ENCODE peak calls at places on chromosome X, in ten cellular contexts. V, K, J, H, O, A, N, U, R and L are unnamed samples. For H3K4me1, the result is how much of the 10 kb centered on the place peaks cover.

GRCh38 chrX:107716045-107716684 is 59.4 kb downstream of the TSC22D3 start:
- DNase-seq in K (no peak), O (no peak), U (peak), R (no peak), A (no peak), H (peak), N (no peak), V (no peak), J (peak), L (peak)

GRCh38 chrX:136868283-136869055 is 12.1 kb downstream of the RBMX start:
- DNase-seq in N (no peak), J (no peak), A (no peak), K (no peak), H (no peak), V (no peak), R (no peak), U (no peak), O (no peak), L (no peak)

GRCh38 chrX:72621163-72621562 is 48.5 kb upstream of the HDAC8 start:
- DNase-seq in N (no peak), A (no peak), U (no peak), R (no peak), J (peak), H (no peak), V (no peak), O (no peak), K (no peak), L (no peak)

GRCh38 chrX:23548164-23548563 is 119.1 kb upstream of the PRDX4 start:
- DNase-seq in H (no peak), A (no peak), V (no peak), N (no peak), K (no peak), U (no peak), R (no peak), J (no peak), O (no peak), L (no peak)

GRCh38 chrX:44828008-44828605 is 15.7 kb upstream of the DUSP21 start:
- DNase-seq in K (no peak), U (peak), O (peak), H (no peak), A (no peak), V (peak), R (no peak), J (peak), N (no peak), L (no peak)

GRCh38 chrX:9576059-9576458 is 111.2 kb downstream of the TBL1X start:
- DNase-seq in A (no peak), O (no peak), K (peak), U (no peak), R (no peak), J (no peak), N (no peak), V (no peak), H (no peak), L (no peak)

GRCh38 chrX:115232933-115233496 is 881 bp downstream of the LRCH2 start:
- DNase-seq in K (no peak), J (no peak), N (no peak), U (no peak), O (no peak), H (no peak), V (no peak), R (no peak), A (no peak), L (no peak)

GRCh38 chrX:45751156-45751555 is 550.5 kb upstream of the DIPK2B start:
- DNase-seq in O (no peak), V (no peak), A (no peak), J (no peak), R (no peak), U (no peak), N (no peak), H (no peak), K (no peak), L (no peak)

GRCh38 chrX:63809158-63809557 is 24.1 kb upstream of the ARHGEF9 start:
- DNase-seq in O (no peak), K (no peak), A (no peak), N (no peak), H (no peak), U (no peak), V (no peak), R (no peak), J (no peak), L (no peak)

GRCh38 chrX:10582945-10583344 is 37.4 kb downstream of the MID1 start:
- DNase-seq in R (no peak), N (no peak), O (no peak), A (no peak), K (no peak), U (peak), J (no peak), H (no peak), V (no peak), L (no peak)

GRCh38 chrX:44462851-44463250 is 79.8 kb downstream of the FUNDC1 start:
- DNase-seq in H (no peak), J (no peak), A (no peak), V (no peak), K (peak), N (no peak), R (peak), U (peak), O (no peak), L (no peak)

GRCh38 chrX:105120460-105120859 is 100.0 kb downstream of the TEX13A start:
- DNase-seq in O (no peak), H (no peak), R (no peak), J (no peak), A (no peak), U (no peak), V (no peak), N (no peak), K (no peak), L (no peak)

GRCh38 chrX:386768-387575 is at the start of gene PPP2R3B:
- DNase-seq in K (peak), U (peak), J (peak), V (peak), N (peak), A (peak), H (peak), O (peak), R (peak), L (peak)

GRCh38 chrX:332916-333610 is 14.5 kb upstream of the GTPBP6 start:
- DNase-seq in K (no peak), R (no peak), H (no peak), V (no peak), A (no peak), O (no peak), N (no peak), U (no peak), J (no peak), L (peak)

GRCh38 chrX:113260474-113260873 is 419.8 kb upstream of the AMOT start:
- DNase-seq in J (no peak), V (peak), R (no peak), H (no peak), U (no peak), N (peak), K (no peak), A (no peak), O (no peak), L (no peak)

DNA sequence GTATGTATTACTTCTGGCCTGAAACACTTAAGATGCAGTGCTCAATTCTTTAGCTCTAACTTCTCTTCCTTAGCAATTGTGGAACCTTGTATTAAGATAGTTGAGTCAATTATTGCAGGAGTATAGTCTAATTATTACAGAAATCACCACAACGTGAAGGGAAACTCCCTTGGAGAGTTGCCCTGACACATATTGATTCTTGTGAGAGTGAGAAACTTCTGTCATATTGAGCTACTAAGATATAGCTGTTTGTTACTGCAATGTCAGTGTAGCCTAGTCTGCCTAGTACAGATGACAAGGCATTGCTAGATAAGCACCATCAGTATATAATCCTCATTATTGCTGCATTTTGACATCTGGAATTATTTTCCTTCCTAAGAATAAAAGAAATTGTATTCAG is 82.7 kb upstream of the TEX13C start:
- DNase-seq in K (no peak), J (no peak), R (no peak), N (no peak), H (no peak), A (no peak), V (no peak), O (no peak), U (no peak), L (no peak)
- TF ChIP-seq POLR2A in K (no peak), J (no peak), R (no peak), N (no peak), H (no peak), A (no peak), V (no peak), O (no peak), U (no peak), L (no peak)

GRCh38 chrX:154121207-154121606 is 22.8 kb upstream of the OPN1LW start:
- DNase-seq in H (no peak), R (no peak), V (no peak), K (no peak), U (no peak), J (no peak), A (no peak), O (no peak), N (no peak), L (no peak)

GRCh38 chrX:154120567-154120966 is 23.1 kb upstream of the MECP2 start:
- DNase-seq in H (no peak), A (no peak), O (no peak), J (no peak), V (no peak), N (no peak), U (no peak), R (no peak), K (no peak), L (no peak)

GRCh38 chrX:154125356-154126040 is 18.5 kb upstream of the OPN1LW start:
- DNase-seq in A (no peak), K (no peak), O (no peak), J (no peak), R (no peak), N (no peak), H (no peak), V (no peak), U (no peak), L (peak)

GRCh38 chrX:154123241-154124219 is 20.5 kb upstream of the OPN1LW start:
- DNase-seq in O (peak), R (no peak), K (peak), J (no peak), V (no peak), N (peak), A (peak), H (peak), U (no peak), L (no peak)

GRCh38 chrX:154121961-154122360 is 22.1 kb upstream of the OPN1LW start:
- DNase-seq in R (no peak), V (no peak), N (no peak), K (no peak), A (no peak), O (peak), J (no peak), H (no peak), U (no peak), L (no peak)
- H3K4me1 ChIP-seq in R (under half), V (under half), N (under half), K (under half), A (under half), O (under half), J (under half), H (under half), U (under half), L (under half)

DNA sequence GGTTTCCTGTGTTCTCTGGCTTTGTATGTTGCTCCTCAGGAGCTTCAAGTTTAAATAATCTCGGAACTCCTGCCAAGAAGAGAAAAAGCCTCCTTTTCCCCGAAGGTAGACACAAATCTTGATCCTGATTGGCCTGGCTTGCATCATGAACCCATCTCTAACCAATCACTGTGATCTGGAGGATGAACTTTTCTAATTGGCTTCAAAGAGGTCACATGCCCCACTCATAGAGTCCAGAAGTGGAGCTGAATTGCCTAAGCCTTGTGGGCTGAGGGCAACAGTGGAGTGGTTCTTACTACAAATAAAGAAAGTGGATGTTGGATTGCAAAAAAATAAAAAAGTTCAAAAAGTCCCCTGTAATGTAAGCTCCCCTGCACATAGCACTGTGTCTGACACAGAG is 245.9 kb downstream of the MID1IP1 start:
- DNase-seq in N (no peak), H (no peak), A (no peak), U (no peak), J (no peak), O (no peak), R (no peak), K (no peak), V (no peak), L (no peak)
- H3K4me3 ChIP-seq in N (no peak), H (no peak), A (no peak), U (no peak), J (no peak), O (no peak), R (no peak), K (no peak), V (no peak), L (no peak)

DNA sequence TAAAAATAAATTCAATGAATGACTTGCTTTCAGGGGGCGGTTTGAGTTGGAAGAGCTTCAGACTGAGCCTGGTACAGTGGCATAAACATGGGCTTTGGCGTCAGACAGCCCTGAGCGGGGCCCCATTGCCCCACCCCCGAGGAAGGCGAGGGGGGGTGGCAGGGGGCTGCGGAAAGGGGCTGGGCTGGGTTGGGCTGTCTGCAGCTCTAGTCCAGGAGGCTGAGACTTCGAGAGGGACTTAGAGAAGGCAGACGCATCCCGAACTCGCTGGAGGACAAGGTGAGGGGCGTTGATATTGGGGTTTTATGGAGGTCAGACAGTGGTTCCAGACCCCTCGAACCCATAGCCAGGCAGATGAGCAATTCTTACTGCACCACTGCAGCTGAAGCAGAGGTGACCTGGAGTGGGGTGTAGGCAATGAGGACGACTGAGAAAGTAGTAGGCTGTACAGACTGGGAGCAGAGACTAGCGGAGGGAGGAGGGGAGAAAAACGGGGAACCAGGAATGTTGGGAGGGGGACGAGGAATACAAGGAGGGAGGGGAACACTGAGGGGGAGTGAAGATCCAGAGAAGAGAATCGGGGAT is at the start of gene MAGED2:
- DNase-seq in K (peak), O (peak), A (no peak), R (no peak), J (no peak), V (no peak), U (peak), N (no peak), H (peak), L (peak)
- TF ChIP-seq POLR2A in K (peak), O (peak), A (no peak), R (no peak), J (no peak), V (no peak), U (no peak), N (no peak), H (no peak), L (peak)

DNA sequence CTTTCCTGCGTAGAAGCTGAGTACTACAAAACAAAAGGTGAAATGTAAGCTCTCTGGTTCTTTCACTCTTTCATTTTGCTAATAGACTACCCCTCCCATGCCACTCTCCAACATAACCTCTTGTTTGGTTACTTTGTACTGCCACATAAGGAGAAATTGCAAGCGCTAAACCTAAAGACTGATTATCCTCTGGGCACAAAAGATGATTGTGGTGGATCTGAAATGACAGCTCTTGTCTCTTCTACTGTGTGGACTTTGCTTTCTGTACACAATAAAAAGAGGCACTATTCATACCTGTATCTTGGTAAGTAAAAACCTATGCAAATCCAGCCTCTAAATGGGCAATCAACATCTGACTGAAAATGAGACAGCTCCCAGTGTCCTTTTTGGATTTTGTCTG is 5.3 kb downstream of the MBNL3 start:
- DNase-seq in N (peak), V (no peak), O (no peak), A (no peak), K (no peak), J (no peak), H (no peak), R (no peak), U (no peak), L (no peak)
- H3K4me1 ChIP-seq in N (half or more), V (under half), O (half or more), A (under half), K (under half), J (under half), H (under half), R (under half), U (under half), L (under half)

GRCh38 chrX:40005290-40006011 is 92.3 kb downstream of the BCOR start:
- DNase-seq in A (no peak), N (no peak), R (no peak), J (no peak), V (no peak), K (no peak), H (no peak), U (no peak), O (no peak), L (no peak)

GRCh38 chrX:40006025-40007017 is 91.4 kb downstream of the BCOR start:
- DNase-seq in J (no peak), K (peak), N (no peak), U (no peak), A (peak), H (peak), R (no peak), V (no peak), O (peak), L (peak)

GRCh38 chrX:40003071-40003981 is 94.4 kb downstream of the BCOR start:
- DNase-seq in U (peak), H (no peak), V (no peak), J (no peak), R (no peak), A (no peak), O (no peak), N (peak), K (no peak), L (no peak)

GRCh38 chrX:40004916-40005289 is 92.9 kb downstream of the BCOR start:
- DNase-seq in O (no peak), N (no peak), A (no peak), K (no peak), H (no peak), R (no peak), V (no peak), U (no peak), J (no peak), L (no peak)

DNA sequence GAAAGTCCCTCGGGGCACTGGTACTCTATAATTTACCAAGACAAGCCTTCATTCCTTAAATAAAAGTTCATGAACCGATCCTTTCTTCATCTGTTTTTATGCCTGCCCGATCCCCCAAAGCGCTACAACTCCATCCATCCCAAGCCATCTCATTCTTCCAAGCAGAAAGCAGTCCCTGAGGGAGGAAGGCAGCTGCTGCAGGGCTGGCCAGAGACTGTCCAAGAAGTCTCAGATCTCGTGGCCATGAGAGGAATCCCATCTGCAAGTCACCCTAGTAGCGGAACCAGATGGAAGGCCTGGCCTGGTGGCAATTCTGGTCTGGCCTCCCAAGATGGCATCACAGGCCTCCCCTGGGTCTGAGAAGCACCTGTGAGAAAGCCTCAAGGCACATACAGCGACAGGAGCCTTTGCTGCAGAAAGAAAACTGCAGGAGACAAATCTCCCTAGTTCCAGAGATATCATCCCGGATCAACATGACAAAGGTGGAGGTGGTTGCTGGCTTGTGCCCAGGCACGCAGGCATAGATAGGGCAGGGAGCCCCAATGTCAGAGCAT is 93.7 kb downstream of the BCOR start:
- DNase-seq in N (no peak), J (no peak), H (no peak), V (no peak), K (no peak), R (no peak), A (no peak), U (no peak), O (no peak), L (no peak)
- H3K4me3 ChIP-seq in N (no peak), J (no peak), H (no peak), V (no peak), K (no peak), R (no peak), A (no peak), U (no peak), O (no peak), L (no peak)

GRCh38 chrX:118802857-118803256 is 20.8 kb upstream of the ZCCHC12 start:
- DNase-seq in N (no peak), O (peak), J (no peak), R (no peak), A (no peak), U (peak), V (no peak), K (no peak), H (no peak), L (no peak)
- TF ChIP-seq POLR2A in N (no peak), O (no peak), J (no peak), R (no peak), A (no peak), U (no peak), V (no peak), K (no peak), H (no peak), L (no peak)

DNA sequence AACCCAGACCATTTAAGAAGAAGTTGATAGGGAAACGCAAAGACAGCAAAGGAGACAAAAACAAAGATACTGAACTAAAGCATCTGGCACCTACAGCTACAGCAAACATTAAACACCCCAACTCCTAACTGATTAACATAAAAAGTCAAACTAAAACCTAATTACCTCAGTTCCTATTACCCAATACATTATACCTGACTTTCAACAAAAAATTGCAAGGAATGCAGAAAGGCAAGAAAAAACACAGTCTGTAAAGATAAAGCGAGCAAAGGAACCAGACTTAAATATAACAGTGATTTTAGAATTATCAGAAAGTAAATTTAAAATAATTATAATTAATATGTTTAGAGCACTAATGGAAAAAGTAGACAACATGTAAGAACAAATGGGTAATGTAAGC is 9.4 kb upstream of the FMR1 start:
- DNase-seq in N (no peak), K (no peak), O (no peak), U (no peak), V (no peak), J (no peak), A (no peak), H (no peak), R (no peak), L (no peak)
- H3K4me1 ChIP-seq in N (under half), K (under half), O (under half), U (under half), V (under half), J (under half), A (under half), H (under half), R (under half), L (under half)

GRCh38 chrX:129786210-129786651 is 6.5 kb downstream of the SASH3 start:
- DNase-seq in N (no peak), K (no peak), J (no peak), U (no peak), O (no peak), A (no peak), V (no peak), H (peak), R (no peak), L (no peak)
- H3K4me3 ChIP-seq in N (no peak), K (no peak), J (no peak), U (no peak), O (no peak), A (no peak), V (no peak), H (no peak), R (no peak), L (no peak)